ENCODE peak calls at places on chromosomes 6 and 20, in eight cellular contexts. K is Peyer's patch, B is esophagus squamous epithelium, V is tibial artery, D is IMR-90, Y is heart left ventricle, U is uterus, J is MM.1S. A is an unnamed sample.
A peak's percentile ranks its signal among the peaks of the same experiment; 100 is the strongest.

GRCh38 chr6:160142115-160142715 is 20.6 kb downstream of the SLC22A1 start:
- DNase-seq in D (no peak), U (no peak), K (no peak), Y (no peak), B (no peak), V (no peak), J (no peak), A (no peak)

GRCh38 chr20:326645-327031 is 1.3 kb downstream of the SOX12 start:
- DNase-seq in J (peak; percentile 27), U (no peak), V (no peak), D (no peak), Y (peak; percentile 72), K (no peak), B (no peak), A (no peak)

GRCh38 chr20:45783656-45784294 is 7.9 kb downstream of the WFDC3 start:
- DNase-seq in K (no peak), B (no peak), V (no peak), Y (peak; percentile 68), D (no peak), J (no peak), U (no peak), A (no peak)

GRCh38 chr6:558089-558488 is 98.8 kb downstream of the HUS1B start:
- DNase-seq in V (no peak), K (no peak), J (peak; percentile 15), B (no peak), Y (no peak), D (no peak), U (no peak), A (no peak)

GRCh38 chr6:167735498-167736201 is 91.1 kb upstream of the AFDN start:
- DNase-seq in U (no peak), D (no peak), V (no peak), J (no peak), Y (no peak), K (no peak), B (no peak), A (peak; percentile 40)

GRCh38 chr6:166989427-166990034 is 9.7 kb upstream of the CEP43 start:
- DNase-seq in B (no peak), V (no peak), D (peak; percentile 49), K (no peak), J (peak; percentile 11), U (no peak), Y (no peak), A (no peak)

GRCh38 chr6:31414771-31415270 is 11.4 kb downstream of the MICA start:
- DNase-seq in K (no peak), D (no peak), Y (no peak), J (no peak), V (no peak), B (no peak), U (no peak), A (no peak)

GRCh38 chr6:157096522-157096921 is 226.8 kb downstream of the TMEM242 start:
- DNase-seq in J (no peak), Y (no peak), K (no peak), B (no peak), V (no peak), D (no peak), U (no peak), A (no peak)

GRCh38 chr20:20065366-20065765 is 13.0 kb downstream of the CFAP61 start:
- DNase-seq in J (no peak), K (no peak), D (no peak), V (no peak), B (no peak), Y (no peak), U (no peak), A (no peak)

GRCh38 chr6:84635081-84635745 is 129.2 kb downstream of the TBX18 start:
- DNase-seq in U (no peak), J (no peak), Y (no peak), B (no peak), D (peak; percentile 58), V (no peak), K (no peak), A (no peak)

GRCh38 chr6:137036566-137037300 is 8.0 kb downstream of the IL20RA start:
- DNase-seq in K (no peak), D (no peak), Y (no peak), J (no peak), V (no peak), U (no peak), B (no peak), A (no peak)

GRCh38 chr20:53580376-53581111 is 13.1 kb downstream of the ZNF217 start:
- DNase-seq in Y (no peak), J (no peak), D (no peak), U (no peak), V (peak; percentile 12), B (no peak), K (no peak), A (peak; percentile 51)

GRCh38 chr6:28425942-28426541 is 17.2 kb downstream of the ZSCAN23 start:
- DNase-seq in B (no peak), J (no peak), D (no peak), Y (no peak), V (no peak), U (no peak), K (no peak), A (no peak)

GRCh38 chr6:21438986-21439352 is 154.6 kb upstream of the SOX4 start:
- DNase-seq in B (no peak), J (peak; percentile 51), V (no peak), K (no peak), D (no peak), Y (no peak), U (no peak), A (no peak)

GRCh38 chr6:165663736-165664552 is 903 bp upstream of the PDE10A start:
- DNase-seq in B (no peak), D (no peak), K (no peak), U (no peak), V (no peak), J (no peak), Y (no peak), A (no peak)

GRCh38 chr20:4546342-4546741 is 175.4 kb upstream of the PRND start:
- DNase-seq in B (no peak), Y (no peak), D (no peak), J (no peak), V (no peak), U (no peak), K (no peak), A (no peak)

GRCh38 chr20:35215066-35215956 is 11.2 kb upstream of the MMP24 start:
- DNase-seq in K (no peak), U (no peak), J (no peak), D (peak; percentile 79), B (no peak), Y (no peak), V (no peak), A (no peak)

GRCh38 chr6:2803731-2804429 is 37.8 kb downstream of the SERPINB1 start:
- DNase-seq in J (no peak), K (no peak), Y (no peak), V (no peak), U (no peak), D (no peak), B (no peak), A (no peak)

GRCh38 chr6:2805031-2805430 is 36.6 kb downstream of the SERPINB1 start:
- DNase-seq in V (no peak), D (no peak), B (no peak), K (no peak), J (no peak), Y (no peak), U (no peak), A (no peak)

GRCh38 chr6:2802521-2803060 is 37.4 kb downstream of the WRNIP1 start:
- DNase-seq in B (no peak), U (no peak), Y (no peak), V (no peak), J (no peak), K (no peak), D (no peak), A (no peak)

GRCh38 chr6:2806664-2807063 is 35.0 kb downstream of the SERPINB1 start:
- DNase-seq in K (no peak), B (no peak), Y (no peak), D (no peak), U (no peak), J (no peak), V (no peak), A (no peak)

GRCh38 chr6:2804516-2804915 is 37.1 kb downstream of the SERPINB1 start:
- DNase-seq in Y (no peak), J (no peak), K (no peak), V (no peak), B (no peak), U (no peak), D (no peak), A (no peak)
- H3K4me3 ChIP-seq in Y (no peak overlapping the region), J (no peak overlapping the region), K (no peak overlapping the region), V (no peak overlapping the region), B (no peak overlapping the region), U (no peak overlapping the region), D (no peak overlapping the region), A (no peak overlapping the region)

DNA sequence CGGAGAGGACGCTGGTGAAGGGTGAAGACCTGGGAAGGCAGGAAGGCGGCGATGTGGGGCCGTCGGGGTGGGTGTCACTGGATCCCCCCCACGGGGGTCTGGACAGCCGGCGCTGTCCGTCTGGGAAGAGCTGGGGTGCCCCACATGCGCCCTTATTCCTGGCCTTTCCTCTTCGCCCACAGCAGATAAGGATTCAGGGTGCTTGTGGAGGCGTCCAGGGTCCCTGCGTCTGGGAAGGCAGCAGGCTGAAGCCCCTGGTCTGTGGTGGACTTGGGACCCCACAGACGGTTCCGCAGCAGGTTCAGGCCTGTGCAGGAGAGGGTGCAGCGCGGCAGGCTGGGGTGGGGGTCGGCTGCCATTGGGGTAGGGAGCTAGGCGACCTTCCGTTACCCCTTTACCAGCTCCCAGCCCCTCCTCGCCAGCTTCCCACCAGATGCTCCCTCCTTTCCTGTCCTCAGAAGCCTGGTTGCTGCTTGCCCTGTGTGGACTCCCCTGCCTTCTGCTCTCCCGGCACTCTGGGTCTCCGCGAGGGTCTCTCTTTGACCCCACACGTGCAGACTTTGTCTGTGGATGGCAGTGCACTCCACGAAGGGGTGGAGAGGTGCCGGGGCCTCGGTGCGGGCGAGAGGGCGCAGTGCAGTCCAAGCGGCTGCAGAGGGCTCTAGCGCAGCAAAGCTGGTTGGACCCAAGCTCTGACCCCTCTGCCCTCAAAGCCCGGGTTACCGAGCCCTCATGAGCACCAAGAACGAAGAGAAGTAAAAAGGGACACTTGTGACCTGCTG is 2.1 kb upstream of the GATA5 start:
- DNase-seq in K (no peak), V (no peak), U (no peak), D (no peak), J (no peak), Y (no peak), B (no peak), A (no peak)
- TF ChIP-seq CTCF in K (peak; percentile 41), V (no peak), U (no peak), D (no peak), J (no peak), Y (no peak), B (no peak), A (no peak)

DNA sequence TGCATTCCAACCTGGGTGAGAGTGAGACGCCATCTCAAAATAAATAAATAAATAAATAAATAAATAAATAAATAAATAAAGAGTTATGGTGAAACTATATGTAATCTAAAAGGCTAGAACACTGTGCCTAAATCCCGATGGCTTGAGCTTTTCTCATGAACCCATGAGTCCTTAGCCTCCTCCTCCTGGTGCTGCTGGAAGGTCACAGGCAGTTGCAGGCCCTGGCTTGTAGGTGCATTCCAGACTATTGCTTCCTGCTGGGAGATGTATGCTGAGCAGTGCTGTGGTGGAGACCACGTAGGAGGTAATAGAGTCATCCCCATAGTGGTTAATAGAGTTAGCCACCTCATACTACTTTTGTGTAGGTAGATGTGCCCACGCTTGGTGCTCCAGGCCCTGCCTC is 12.5 kb downstream of the PTK7 start:
- DNase-seq in J (no peak), D (peak; percentile 13), B (no peak), V (no peak), U (no peak), K (no peak), Y (no peak), A (no peak)
- H3K4me1 ChIP-seq in J (no peaks in the 10 kb centered on the region), D (peaks cover 31% of the 10 kb centered on the region), B (peaks cover 17% of the 10 kb centered on the region), V (no peaks in the 10 kb centered on the region), U (no peaks in the 10 kb centered on the region), K (peaks cover 12% of the 10 kb centered on the region), Y (no peaks in the 10 kb centered on the region), A (no peaks in the 10 kb centered on the region)

GRCh38 chr6:96015791-96016776 is at the start of gene FUT9:
- DNase-seq in U (no peak), Y (peak; percentile 35), J (peak; percentile 34), D (no peak), B (no peak), K (no peak), V (no peak), A (no peak)
- H3K4me3 ChIP-seq in U (no peak within 1 kb of the TSS), Y (no peak within 1 kb of the TSS), J (peak within 1 kb of the TSS; percentile 64), D (no peak within 1 kb of the TSS), B (no peak within 1 kb of the TSS), K (no peak within 1 kb of the TSS), V (peak within 1 kb of the TSS; percentile 25), A (peak within 1 kb of the TSS; percentile 48)

A was measured in ascending aorta.